ENCODE peak calls at places on chromosomes 7 and 10, in nine cellular contexts. H, L, U, F, P, M, K, G and D are unnamed samples.

GRCh38 chr10:58003945-58004344 is 263.7 kb downstream of the IPMK start:
- DNase-seq in L (no peak), M (no peak), K (no peak), P (no peak), U (no peak), F (no peak), H (no peak), G (peak; percentile 60), D (no peak)

GRCh38 chr10:57952741-57953140 is 315.0 kb downstream of the IPMK start:
- DNase-seq in U (no peak), F (no peak), P (no peak), K (no peak), H (peak; percentile 56), L (no peak), G (peak; percentile 45), M (peak; percentile 32), D (no peak)

GRCh38 chr7:20329389-20330175 is 1.1 kb upstream of the ITGB8 start:
- DNase-seq in F (peak; percentile 68), K (peak; percentile 59), L (no peak), G (peak; percentile 65), U (no peak), H (peak; percentile 81), P (peak; percentile 71), M (peak; percentile 72), D (no peak)

GRCh38 chr10:76230866-76231257 is 799.4 kb downstream of the LRMDA start:
- DNase-seq in F (no peak), U (no peak), P (no peak), L (no peak), M (no peak), G (no peak), H (no peak), K (no peak), D (no peak)

GRCh38 chr10:11367505-11367904 is 243.9 kb downstream of the USP6NL start:
- DNase-seq in F (no peak), G (no peak), U (no peak), P (no peak), L (no peak), H (no peak), M (no peak), K (no peak), D (no peak)

GRCh38 chr10:122421747-122422146 is 32.7 kb upstream of the ARMS2 start:
- DNase-seq in M (no peak), L (no peak), F (no peak), K (no peak), H (peak; percentile 9), U (no peak), G (no peak), P (no peak), D (no peak)

GRCh38 chr10:58781873-58782488 is 269.3 kb downstream of the BICC1 start:
- DNase-seq in L (no peak), M (peak; percentile 51), K (no peak), F (peak; percentile 39), H (peak; percentile 63), U (no peak), P (no peak), G (peak; percentile 68), D (peak; percentile 13)

GRCh38 chr10:116429288-116429977 is 1.8 kb downstream of the PNLIPRP3 start:
- DNase-seq in F (no peak), L (no peak), G (no peak), U (no peak), H (no peak), P (no peak), M (no peak), K (no peak), D (no peak)

GRCh38 chr10:49274886-49275285 is 24.1 kb upstream of the C10orf71 start:
- DNase-seq in G (no peak), L (no peak), M (no peak), U (no peak), H (no peak), F (no peak), P (no peak), K (no peak), D (no peak)

GRCh38 chr10:5812283-5813090 is 747 bp downstream of the GDI2 start:
- DNase-seq in P (peak; percentile 55), K (no peak), G (no peak), F (peak; percentile 29), M (peak; percentile 66), L (peak; percentile 40), U (peak; percentile 57), H (peak; percentile 28), D (peak; percentile 20)

GRCh38 chr10:65291276-65291675 is 1634.6 kb upstream of the LRRTM3 start:
- DNase-seq in K (no peak), U (no peak), L (no peak), P (no peak), F (no peak), H (no peak), G (no peak), M (no peak), D (no peak)

GRCh38 chr7:105309235-105310156 is 79.2 kb downstream of the SRPK2 start:
- DNase-seq in U (no peak), G (no peak), P (no peak), F (no peak), L (no peak), H (no peak), M (no peak), K (no peak), D (peak; percentile 74)

GRCh38 chr7:52260046-52260665 is 775.3 kb upstream of the POM121L12 start:
- DNase-seq in F (peak; percentile 26), H (no peak), G (no peak), M (no peak), K (no peak), P (no peak), L (no peak), U (no peak), D (no peak)